ENCODE peak calls at places on chromosomes 1 and 21, in ten cellular contexts. One of them, this sample, is unnamed.

GRCh38 chr1:197180252-197180878 is 33.9 kb upstream of the ASPM start:
- DNase-seq in RWPE1: peak; percentile 57
- DNase-seq in pancreas: no peak
- DNase-seq in CD8-positive, alpha-beta memory T cell: peak; percentile 7
- DNase-seq in tibial artery: no peak
- DNase-seq in H9: no peak
- DNase-seq in body of pancreas: no peak
- DNase-seq in CD4-positive, alpha-beta T cell: no peak
- DNase-seq in heart right ventricle: no peak
- DNase-seq in A549: peak; percentile 33
- DNase-seq in this sample: no peak

GRCh38 chr1:53562256-53562982 is 103.2 kb downstream of the DMRTB1 start:
- DNase-seq in RWPE1: no peak
- DNase-seq in pancreas: no peak
- DNase-seq in CD8-positive, alpha-beta memory T cell: peak; percentile 18
- DNase-seq in tibial artery: no peak
- DNase-seq in H9: no peak
- DNase-seq in body of pancreas: peak; percentile 7
- DNase-seq in CD4-positive, alpha-beta T cell: no peak
- DNase-seq in heart right ventricle: no peak
- DNase-seq in A549: no peak
- DNase-seq in this sample: no peak

GRCh38 chr1:230861489-230861888 is 6.8 kb downstream of the C1orf198 start:
- DNase-seq in RWPE1: no peak
- DNase-seq in pancreas: no peak
- DNase-seq in CD8-positive, alpha-beta memory T cell: no peak
- DNase-seq in tibial artery: no peak
- DNase-seq in H9: peak; percentile 73
- DNase-seq in body of pancreas: no peak
- DNase-seq in CD4-positive, alpha-beta T cell: no peak
- DNase-seq in heart right ventricle: no peak
- DNase-seq in A549: no peak
- DNase-seq in this sample: no peak

GRCh38 chr1:235513495-235514366 is 9.5 kb upstream of the B3GALNT2 start:
- DNase-seq in RWPE1: no peak
- DNase-seq in pancreas: peak; percentile 22
- DNase-seq in CD8-positive, alpha-beta memory T cell: peak; percentile 45
- DNase-seq in tibial artery: no peak
- DNase-seq in H9: no peak
- DNase-seq in body of pancreas: peak; percentile 45
- DNase-seq in CD4-positive, alpha-beta T cell: no peak
- DNase-seq in heart right ventricle: no peak
- DNase-seq in A549: peak; percentile 38
- DNase-seq in this sample: peak; percentile 56

GRCh38 chr1:56631901-56632300 is 13.2 kb upstream of the PRKAA2 start:
- DNase-seq in RWPE1: no peak
- DNase-seq in pancreas: no peak
- DNase-seq in CD8-positive, alpha-beta memory T cell: no peak
- DNase-seq in tibial artery: no peak
- DNase-seq in H9: no peak
- DNase-seq in body of pancreas: no peak
- DNase-seq in CD4-positive, alpha-beta T cell: no peak
- DNase-seq in heart right ventricle: no peak
- DNase-seq in A549: no peak
- DNase-seq in this sample: no peak

GRCh38 chr1:19038096-19038495 is 81.6 kb upstream of the IFFO2 start:
- DNase-seq in RWPE1: no peak
- DNase-seq in pancreas: no peak
- DNase-seq in CD8-positive, alpha-beta memory T cell: no peak
- DNase-seq in tibial artery: no peak
- DNase-seq in H9: no peak
- DNase-seq in body of pancreas: no peak
- DNase-seq in CD4-positive, alpha-beta T cell: no peak
- DNase-seq in heart right ventricle: no peak
- DNase-seq in A549: no peak
- DNase-seq in this sample: no peak

GRCh38 chr1:167486090-167486824 is 32.1 kb downstream of the CD247 start:
- DNase-seq in RWPE1: no peak
- DNase-seq in pancreas: no peak
- DNase-seq in CD8-positive, alpha-beta memory T cell: no peak
- DNase-seq in tibial artery: no peak
- DNase-seq in H9: no peak
- DNase-seq in body of pancreas: no peak
- DNase-seq in CD4-positive, alpha-beta T cell: no peak
- DNase-seq in heart right ventricle: no peak
- DNase-seq in A549: no peak
- DNase-seq in this sample: no peak

GRCh38 chr1:167476061-167476460 is 42.3 kb downstream of the CD247 start:
- DNase-seq in RWPE1: no peak
- DNase-seq in pancreas: no peak
- DNase-seq in CD8-positive, alpha-beta memory T cell: no peak
- DNase-seq in tibial artery: no peak
- DNase-seq in H9: no peak
- DNase-seq in body of pancreas: no peak
- DNase-seq in CD4-positive, alpha-beta T cell: no peak
- DNase-seq in heart right ventricle: no peak
- DNase-seq in A549: no peak
- DNase-seq in this sample: no peak

GRCh38 chr21:27586986-27587385 is 620.1 kb upstream of the ADAMTS5 start:
- DNase-seq in RWPE1: no peak
- DNase-seq in pancreas: no peak
- DNase-seq in CD8-positive, alpha-beta memory T cell: no peak
- DNase-seq in tibial artery: no peak
- DNase-seq in H9: no peak
- DNase-seq in body of pancreas: no peak
- DNase-seq in CD4-positive, alpha-beta T cell: no peak
- DNase-seq in heart right ventricle: no peak
- DNase-seq in A549: no peak
- DNase-seq in this sample: no peak

GRCh38 chr1:83583351-83584014 is 415.4 kb downstream of the TTLL7 start:
- DNase-seq in RWPE1: no peak
- DNase-seq in pancreas: no peak
- DNase-seq in CD8-positive, alpha-beta memory T cell: no peak
- DNase-seq in tibial artery: no peak
- DNase-seq in H9: peak; percentile 47
- DNase-seq in body of pancreas: no peak
- DNase-seq in CD4-positive, alpha-beta T cell: no peak
- DNase-seq in heart right ventricle: no peak
- DNase-seq in A549: no peak
- DNase-seq in this sample: no peak

GRCh38 chr1:92299477-92300125 is 742 bp downstream of the RPAP2 start:
- DNase-seq in RWPE1: no peak
- DNase-seq in pancreas: no peak
- DNase-seq in CD8-positive, alpha-beta memory T cell: no peak
- DNase-seq in tibial artery: no peak
- DNase-seq in H9: no peak
- DNase-seq in body of pancreas: no peak
- DNase-seq in CD4-positive, alpha-beta T cell: no peak
- DNase-seq in heart right ventricle: no peak
- DNase-seq in A549: no peak
- DNase-seq in this sample: no peak

GRCh38 chr1:72281144-72281543 is 1.2 kb downstream of the NEGR1 start:
- DNase-seq in RWPE1: no peak
- DNase-seq in pancreas: no peak
- DNase-seq in CD8-positive, alpha-beta memory T cell: no peak
- DNase-seq in tibial artery: no peak
- DNase-seq in H9: no peak
- DNase-seq in body of pancreas: no peak
- DNase-seq in CD4-positive, alpha-beta T cell: no peak
- DNase-seq in heart right ventricle: no peak
- DNase-seq in A549: no peak
- DNase-seq in this sample: no peak
- H3K27ac ChIP-seq in RWPE1: no peak overlapping the region
- H3K27ac ChIP-seq in pancreas: no peak overlapping the region
- H3K27ac ChIP-seq in CD8-positive, alpha-beta memory T cell: no peak overlapping the region
- H3K27ac ChIP-seq in tibial artery: peak overlapping the region; percentile 96
- H3K27ac ChIP-seq in H9: no peak overlapping the region
- H3K27ac ChIP-seq in body of pancreas: no peak overlapping the region
- H3K27ac ChIP-seq in CD4-positive, alpha-beta T cell: no peak overlapping the region
- H3K27ac ChIP-seq in heart right ventricle: peak overlapping the region; percentile 63
- H3K27ac ChIP-seq in A549: no peak overlapping the region
- H3K27ac ChIP-seq in this sample: no peak overlapping the region

GRCh38 chr1:37472281-37472680 is 2.1 kb upstream of the ZC3H12A start:
- DNase-seq in RWPE1: no peak
- DNase-seq in pancreas: no peak
- DNase-seq in CD8-positive, alpha-beta memory T cell: no peak
- DNase-seq in tibial artery: no peak
- DNase-seq in H9: no peak
- DNase-seq in body of pancreas: no peak
- DNase-seq in CD4-positive, alpha-beta T cell: no peak
- DNase-seq in heart right ventricle: no peak
- DNase-seq in A549: no peak
- DNase-seq in this sample: no peak

GRCh38 chr1:37471345-37472231 is 2.8 kb upstream of the ZC3H12A start:
- DNase-seq in RWPE1: peak; percentile 92
- DNase-seq in pancreas: peak; percentile 78
- DNase-seq in CD8-positive, alpha-beta memory T cell: no peak
- DNase-seq in tibial artery: peak; percentile 93
- DNase-seq in H9: peak; percentile 87
- DNase-seq in body of pancreas: peak; percentile 93
- DNase-seq in CD4-positive, alpha-beta T cell: no peak
- DNase-seq in heart right ventricle: peak; percentile 67
- DNase-seq in A549: peak; percentile 96
- DNase-seq in this sample: peak; percentile 60

GRCh38 chr1:37464443-37464842 is 9.9 kb upstream of the ZC3H12A start:
- DNase-seq in RWPE1: no peak
- DNase-seq in pancreas: no peak
- DNase-seq in CD8-positive, alpha-beta memory T cell: no peak
- DNase-seq in tibial artery: no peak
- DNase-seq in H9: no peak
- DNase-seq in body of pancreas: no peak
- DNase-seq in CD4-positive, alpha-beta T cell: no peak
- DNase-seq in heart right ventricle: no peak
- DNase-seq in A549: no peak
- DNase-seq in this sample: no peak

GRCh38 chr1:37465596-37466517 is 8.5 kb upstream of the ZC3H12A start:
- DNase-seq in RWPE1: no peak
- DNase-seq in pancreas: peak; percentile 29
- DNase-seq in CD8-positive, alpha-beta memory T cell: no peak
- DNase-seq in tibial artery: no peak
- DNase-seq in H9: no peak
- DNase-seq in body of pancreas: peak; percentile 64
- DNase-seq in CD4-positive, alpha-beta T cell: no peak
- DNase-seq in heart right ventricle: no peak
- DNase-seq in A549: no peak
- DNase-seq in this sample: no peak

GRCh38 chr1:37468037-37468436 is 6.3 kb upstream of the ZC3H12A start:
- DNase-seq in RWPE1: no peak
- DNase-seq in pancreas: no peak
- DNase-seq in CD8-positive, alpha-beta memory T cell: no peak
- DNase-seq in tibial artery: no peak
- DNase-seq in H9: no peak
- DNase-seq in body of pancreas: no peak
- DNase-seq in CD4-positive, alpha-beta T cell: no peak
- DNase-seq in heart right ventricle: no peak
- DNase-seq in A549: no peak
- DNase-seq in this sample: no peak
- H3K27ac ChIP-seq in RWPE1: no peak overlapping the region
- H3K27ac ChIP-seq in pancreas: no peak overlapping the region
- H3K27ac ChIP-seq in CD8-positive, alpha-beta memory T cell: no peak overlapping the region
- H3K27ac ChIP-seq in tibial artery: no peak overlapping the region
- H3K27ac ChIP-seq in H9: no peak overlapping the region
- H3K27ac ChIP-seq in body of pancreas: no peak overlapping the region
- H3K27ac ChIP-seq in CD4-positive, alpha-beta T cell: no peak overlapping the region
- H3K27ac ChIP-seq in heart right ventricle: no peak overlapping the region
- H3K27ac ChIP-seq in A549: peak overlapping the region; percentile 28
- H3K27ac ChIP-seq in this sample: no peak overlapping the region

GRCh38 chr1:64538389-64538788 is 68.5 kb downstream of the CACHD1 start:
- DNase-seq in RWPE1: no peak
- DNase-seq in pancreas: no peak
- DNase-seq in CD8-positive, alpha-beta memory T cell: no peak
- DNase-seq in tibial artery: no peak
- DNase-seq in H9: no peak
- DNase-seq in body of pancreas: no peak
- DNase-seq in CD4-positive, alpha-beta T cell: no peak
- DNase-seq in heart right ventricle: no peak
- DNase-seq in A549: no peak
- DNase-seq in this sample: no peak

GRCh38 chr1:64539808-64540207 is 69.9 kb downstream of the CACHD1 start:
- DNase-seq in RWPE1: no peak
- DNase-seq in pancreas: peak; percentile 55
- DNase-seq in CD8-positive, alpha-beta memory T cell: no peak
- DNase-seq in tibial artery: peak; percentile 69
- DNase-seq in H9: no peak
- DNase-seq in body of pancreas: peak; percentile 87
- DNase-seq in CD4-positive, alpha-beta T cell: no peak
- DNase-seq in heart right ventricle: peak; percentile 58
- DNase-seq in A549: no peak
- DNase-seq in this sample: no peak

GRCh38 chr1:64542118-64542517 is 72.2 kb downstream of the CACHD1 start:
- DNase-seq in RWPE1: no peak
- DNase-seq in pancreas: no peak
- DNase-seq in CD8-positive, alpha-beta memory T cell: no peak
- DNase-seq in tibial artery: no peak
- DNase-seq in H9: no peak
- DNase-seq in body of pancreas: no peak
- DNase-seq in CD4-positive, alpha-beta T cell: no peak
- DNase-seq in heart right ventricle: no peak
- DNase-seq in A549: no peak
- DNase-seq in this sample: no peak

GRCh38 chr1:64539279-64539678 is 69.3 kb downstream of the CACHD1 start:
- DNase-seq in RWPE1: no peak
- DNase-seq in pancreas: no peak
- DNase-seq in CD8-positive, alpha-beta memory T cell: no peak
- DNase-seq in tibial artery: no peak
- DNase-seq in H9: no peak
- DNase-seq in body of pancreas: no peak
- DNase-seq in CD4-positive, alpha-beta T cell: no peak
- DNase-seq in heart right ventricle: no peak
- DNase-seq in A549: no peak
- DNase-seq in this sample: no peak

GRCh38 chr1:64540265-64540791 is 70.4 kb downstream of the CACHD1 start:
- DNase-seq in RWPE1: no peak
- DNase-seq in pancreas: no peak
- DNase-seq in CD8-positive, alpha-beta memory T cell: no peak
- DNase-seq in tibial artery: no peak
- DNase-seq in H9: no peak
- DNase-seq in body of pancreas: no peak
- DNase-seq in CD4-positive, alpha-beta T cell: no peak
- DNase-seq in heart right ventricle: no peak
- DNase-seq in A549: no peak
- DNase-seq in this sample: no peak
- H3K27ac ChIP-seq in RWPE1: no peak overlapping the region
- H3K27ac ChIP-seq in pancreas: peak overlapping the region; percentile 28
- H3K27ac ChIP-seq in CD8-positive, alpha-beta memory T cell: no peak overlapping the region
- H3K27ac ChIP-seq in tibial artery: no peak overlapping the region
- H3K27ac ChIP-seq in H9: no peak overlapping the region
- H3K27ac ChIP-seq in body of pancreas: peak overlapping the region; percentile 17
- H3K27ac ChIP-seq in CD4-positive, alpha-beta T cell: peak overlapping the region; percentile 30
- H3K27ac ChIP-seq in heart right ventricle: peak overlapping the region; percentile 73
- H3K27ac ChIP-seq in A549: no peak overlapping the region
- H3K27ac ChIP-seq in this sample: no peak overlapping the region

DNA sequence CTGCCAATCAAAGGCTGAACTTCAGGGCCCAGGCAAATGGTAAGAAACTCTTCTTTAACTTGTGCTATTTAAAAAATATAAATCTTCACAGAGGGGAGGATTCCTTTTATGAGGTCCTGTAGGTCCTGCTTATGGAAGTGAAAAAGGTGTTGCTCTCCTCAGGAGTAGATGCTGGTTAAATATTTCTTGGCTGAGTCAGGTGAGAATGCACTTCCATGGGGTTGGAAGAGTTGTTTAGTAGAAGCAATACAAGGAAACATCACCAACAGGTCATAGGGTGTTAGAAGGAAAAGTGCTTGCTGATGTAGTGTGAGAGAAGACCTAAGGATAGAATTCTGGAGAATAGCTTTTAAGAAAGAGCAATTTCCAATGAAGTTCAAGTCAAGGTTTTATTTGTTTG is 42.2 kb upstream of the ATP1A1 start:
- DNase-seq in RWPE1: no peak
- DNase-seq in pancreas: no peak
- DNase-seq in CD8-positive, alpha-beta memory T cell: no peak
- DNase-seq in tibial artery: no peak
- DNase-seq in H9: no peak
- DNase-seq in body of pancreas: no peak
- DNase-seq in CD4-positive, alpha-beta T cell: no peak
- DNase-seq in heart right ventricle: no peak
- DNase-seq in A549: no peak
- DNase-seq in this sample: no peak
- H3K27ac ChIP-seq in RWPE1: no peak overlapping the region
- H3K27ac ChIP-seq in pancreas: peak overlapping the region; percentile 53
- H3K27ac ChIP-seq in CD8-positive, alpha-beta memory T cell: no peak overlapping the region
- H3K27ac ChIP-seq in tibial artery: no peak overlapping the region
- H3K27ac ChIP-seq in H9: no peak overlapping the region
- H3K27ac ChIP-seq in body of pancreas: peak overlapping the region; percentile 83
- H3K27ac ChIP-seq in CD4-positive, alpha-beta T cell: no peak overlapping the region
- H3K27ac ChIP-seq in heart right ventricle: no peak overlapping the region
- H3K27ac ChIP-seq in A549: no peak overlapping the region
- H3K27ac ChIP-seq in this sample: no peak overlapping the region

This sample was measured in HL-60.